ENCODE peak calls at places on chromosomes 2 and 18, in six cellular contexts. M, P, Z, Q, O and V are unnamed samples.

GRCh38 chr2:237156131-237156856 is 70.6 kb downstream of the COPS8 start:
- DNase-seq in M (peak), Q (no peak), P (no peak), Z (no peak), O (no peak), V (peak)

GRCh38 chr2:232503792-232504323 is 16.2 kb upstream of the ECEL1 start:
- DNase-seq in M (no peak), Z (no peak), O (no peak), P (no peak), Q (no peak), V (no peak)

GRCh38 chr2:178109813-178110212 is 2.4 kb upstream of the RBM45 start:
- DNase-seq in Q (peak), O (peak), M (peak), Z (no peak), P (peak), V (peak)

GRCh38 chr2:83742117-83742782 is 716.8 kb downstream of the SUCLG1 start:
- DNase-seq in M (no peak), P (no peak), Q (no peak), Z (no peak), O (no peak), V (peak)

GRCh38 chr2:101310591-101311389 is 2.3 kb upstream of the RNF149 start:
- DNase-seq in Z (no peak), P (no peak), Q (no peak), M (peak), O (no peak), V (no peak)

GRCh38 chr2:122136071-122136470 is 380.6 kb downstream of the TSN start:
- DNase-seq in P (peak), Z (no peak), Q (peak), O (peak), M (peak), V (no peak)

GRCh38 chr2:234331566-234331965 is 165.3 kb downstream of the ARL4C start:
- DNase-seq in P (no peak), M (no peak), O (no peak), Z (no peak), Q (no peak), V (no peak)

GRCh38 chr2:105961599-105962146 is 217.0 kb downstream of the NCK2 start:
- DNase-seq in Z (no peak), Q (no peak), O (no peak), P (no peak), M (no peak), V (no peak)

GRCh38 chr18:54147439-54147838 is 77.0 kb downstream of the MBD2 start:
- DNase-seq in Z (peak), Q (no peak), P (no peak), O (no peak), M (no peak), V (no peak)

GRCh38 chr18:31680836-31681568 is 3.4 kb downstream of the B4GALT6 start:
- DNase-seq in Q (peak), Z (no peak), P (peak), O (no peak), M (peak), V (peak)

GRCh38 chr2:101185085-101185484 is 33.9 kb upstream of the TBC1D8 start:
- DNase-seq in P (no peak), Q (no peak), M (no peak), Z (no peak), O (no peak), V (no peak)

GRCh38 chr2:128600606-128601297 is 282.1 kb upstream of the HS6ST1 start:
- DNase-seq in O (no peak), Z (no peak), P (no peak), M (peak), Q (no peak), V (no peak)

GRCh38 chr2:113780472-113780871 is 24.0 kb upstream of the SLC35F5 start:
- DNase-seq in M (no peak), P (no peak), Z (no peak), O (no peak), Q (no peak), V (no peak)
- TF ChIP-seq MYC in M (no peak), P (no peak), Z (no peak), O (no peak), Q (no peak), V (no peak)

DNA sequence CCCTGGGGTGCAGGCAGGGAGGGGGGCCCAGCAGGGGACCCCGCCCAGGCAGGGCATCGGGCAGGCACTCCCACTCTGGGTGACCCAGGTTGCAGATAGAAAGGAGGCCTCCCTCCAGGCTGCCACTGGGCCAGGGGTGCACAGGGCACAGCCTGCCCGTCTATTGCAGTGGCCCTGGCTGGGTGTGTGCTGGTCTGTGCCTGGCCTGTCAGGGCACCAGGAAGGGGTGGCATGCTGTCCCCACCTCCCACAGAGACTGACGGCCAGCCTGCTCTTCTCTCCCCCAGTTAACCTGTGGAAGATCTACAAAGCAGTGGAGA is 12.9 kb downstream of the ARID5A start:
- DNase-seq in O (no peak), P (no peak), Z (no peak), M (no peak), Q (no peak), V (no peak)
- TF ChIP-seq POLR2A in O (no peak), P (no peak), Z (peak), M (no peak), Q (no peak), V (no peak)

GRCh38 chr2:97714084-97714949 is 941 bp downstream of the ZAP70 start:
- DNase-seq in Q (no peak), O (no peak), P (no peak), Z (no peak), M (no peak), V (no peak)

GRCh38 chr2:97715951-97716694 is 2.7 kb downstream of the ZAP70 start:
- DNase-seq in P (no peak), M (no peak), O (no peak), Z (no peak), Q (no peak), V (no peak)

GRCh38 chr2:97713296-97714083 is at the start of gene ZAP70:
- DNase-seq in Q (no peak), M (no peak), O (peak), P (no peak), Z (no peak), V (no peak)

GRCh38 chr2:97716695-97717617 is 3.6 kb downstream of the ZAP70 start:
- DNase-seq in Z (no peak), P (no peak), M (no peak), O (no peak), Q (no peak), V (no peak)

DNA sequence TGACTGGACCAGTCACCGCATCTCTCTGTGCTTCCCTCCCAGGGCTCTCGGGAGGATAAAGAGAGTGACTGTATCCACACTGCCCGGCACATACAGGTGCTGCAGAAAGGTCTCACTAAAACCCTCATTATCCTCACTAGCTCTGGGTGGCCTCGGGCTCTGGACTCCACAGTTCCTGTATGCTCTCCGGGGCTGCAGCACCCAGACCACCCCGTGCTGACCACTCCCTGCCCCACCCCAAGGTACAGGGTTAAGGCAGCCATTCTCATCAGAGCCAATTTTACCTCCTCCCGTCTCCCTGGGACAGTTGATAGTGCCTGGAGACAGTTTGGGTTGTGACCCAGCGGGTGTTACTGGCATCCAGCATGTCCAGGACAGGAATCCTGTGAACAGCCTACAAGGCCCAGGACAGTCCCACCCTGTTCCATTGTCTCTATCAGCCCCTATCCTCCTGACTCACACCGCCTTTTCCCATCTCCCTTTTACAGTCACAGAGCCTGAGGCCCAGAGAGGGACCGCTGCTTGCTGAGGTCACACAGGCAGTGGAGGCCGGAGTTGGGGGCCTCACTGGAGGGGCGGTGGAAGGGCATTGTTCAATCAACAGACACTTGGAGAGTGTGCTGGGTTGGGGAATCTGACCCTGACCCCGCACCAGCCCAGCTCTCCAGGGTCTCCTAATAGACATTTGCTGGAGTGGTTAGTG is 1.7 kb downstream of the ZAP70 start:
- DNase-seq in O (no peak), P (no peak), Z (no peak), Q (no peak), M (no peak), V (no peak)
- TF ChIP-seq MYC in O (no peak), P (no peak), Z (no peak), Q (no peak), M (no peak), V (no peak)

DNA sequence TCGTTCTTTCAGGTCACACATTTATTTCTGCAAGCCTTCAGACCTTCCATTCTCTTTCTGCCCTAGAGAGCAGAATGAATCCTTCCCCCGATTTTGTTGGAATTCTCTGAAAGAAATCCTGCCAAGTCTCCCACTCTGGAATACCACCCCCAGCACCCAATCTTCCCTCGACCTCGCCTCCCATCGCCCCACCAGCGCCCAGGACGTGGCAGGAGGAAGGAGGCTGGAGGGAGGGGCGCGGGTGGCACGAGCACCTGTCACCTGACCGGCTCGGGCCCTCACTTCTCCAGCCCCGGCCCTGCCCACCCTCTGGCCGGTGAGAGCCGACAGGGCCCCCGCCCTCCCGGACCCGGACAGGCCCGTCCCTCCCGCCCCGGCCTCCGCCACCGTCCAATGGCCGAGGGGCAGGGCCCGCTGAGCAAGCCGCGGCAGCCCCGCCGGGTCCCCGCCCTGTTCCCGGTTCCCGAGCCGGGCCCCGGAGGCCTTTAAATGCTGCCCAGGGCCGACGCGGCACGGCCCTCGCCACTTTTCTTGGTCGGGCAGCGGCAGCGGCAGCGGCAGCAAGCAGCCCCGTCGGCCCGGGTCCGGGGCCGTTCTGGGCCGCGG is at the start of gene LGALSL:
- DNase-seq in Z (no peak), P (peak), M (peak), O (peak), Q (peak), V (peak)
- TF ChIP-seq POLR2A in Z (peak), P (no peak), M (no peak), O (peak), Q (no peak), V (no peak)

GRCh38 chr2:215712850-215713230 is 277.0 kb upstream of the FN1 start:
- DNase-seq in O (peak), M (no peak), P (no peak), Q (no peak), Z (no peak), V (no peak)
- TF ChIP-seq MYC in O (no peak), M (no peak), P (no peak), Q (no peak), Z (no peak), V (no peak)

GRCh38 chr18:23134780-23135678 is at the start of gene CABLES1:
- DNase-seq in Z (no peak), M (peak), O (peak), Q (peak), P (peak), V (peak)
- TF ChIP-seq POLR2A in Z (peak), M (no peak), O (peak), Q (no peak), P (peak), V (peak)

GRCh38 chr2:120666433-120666832 is 69.2 kb upstream of the GLI2 start:
- DNase-seq in Z (no peak), Q (no peak), M (no peak), O (no peak), P (no peak), V (no peak)
- TF ChIP-seq MYC in Z (no peak), Q (no peak), M (no peak), O (no peak), P (no peak), V (no peak)

DNA sequence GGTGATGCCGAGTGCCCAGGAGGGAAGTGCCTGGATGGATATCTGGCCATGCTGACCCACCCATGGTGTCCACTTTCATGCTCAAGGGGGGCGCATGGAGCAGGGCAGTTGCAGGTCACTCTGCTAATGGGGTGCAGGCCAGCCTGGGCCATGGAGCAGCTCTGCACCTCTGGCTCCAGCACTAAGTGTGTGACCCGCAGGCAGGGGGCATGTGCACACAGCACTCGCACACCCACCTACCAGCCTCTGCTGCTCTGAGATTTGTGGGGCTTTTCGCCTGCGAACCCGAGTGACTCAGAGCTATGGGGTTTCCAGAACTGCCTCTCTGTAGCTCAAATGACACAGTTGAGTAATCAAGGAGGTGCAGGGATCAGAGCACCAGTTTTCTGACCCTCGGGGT is 66.2 kb downstream of the CYP26B1 start:
- DNase-seq in M (no peak), P (no peak), O (no peak), Z (no peak), Q (no peak), V (no peak)
- TF ChIP-seq POLR2A in M (no peak), P (no peak), O (no peak), Z (no peak), Q (no peak), V (no peak)

DNA sequence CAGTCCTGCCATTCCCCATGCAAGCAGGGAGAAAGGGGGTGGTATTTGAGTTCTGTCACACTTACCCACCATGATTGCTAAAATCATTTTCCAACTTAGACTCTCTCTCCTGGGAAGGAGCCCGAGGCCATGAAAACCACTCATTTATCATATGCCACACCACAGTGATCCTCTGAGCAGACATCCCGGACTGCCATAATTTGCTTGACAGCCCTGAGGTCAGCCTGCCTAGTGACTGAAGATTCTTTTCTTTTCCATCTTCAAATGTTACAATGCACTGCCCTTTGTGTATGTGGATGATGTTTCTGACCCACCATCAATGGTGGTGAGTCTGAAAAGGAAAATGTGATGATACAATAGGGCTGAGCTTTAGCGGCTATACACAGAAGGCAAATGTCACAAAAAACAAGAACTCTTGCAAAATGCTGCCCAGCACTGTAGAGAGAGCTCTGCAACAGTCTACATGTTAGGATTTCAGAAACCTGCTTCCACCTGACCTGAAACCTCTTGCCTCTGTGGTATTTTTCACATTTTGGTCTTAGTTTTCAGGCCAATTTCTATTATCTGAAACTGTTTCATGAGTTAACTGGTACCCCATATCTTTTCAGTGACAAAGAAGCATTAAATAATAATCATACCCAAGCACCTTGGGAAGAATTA is 272.8 kb downstream of the ZNF385B start:
- DNase-seq in P (no peak), Q (no peak), Z (no peak), M (no peak), O (no peak), V (no peak)
- TF ChIP-seq MYC in P (no peak), Q (no peak), Z (no peak), M (no peak), O (no peak), V (no peak)

DNA sequence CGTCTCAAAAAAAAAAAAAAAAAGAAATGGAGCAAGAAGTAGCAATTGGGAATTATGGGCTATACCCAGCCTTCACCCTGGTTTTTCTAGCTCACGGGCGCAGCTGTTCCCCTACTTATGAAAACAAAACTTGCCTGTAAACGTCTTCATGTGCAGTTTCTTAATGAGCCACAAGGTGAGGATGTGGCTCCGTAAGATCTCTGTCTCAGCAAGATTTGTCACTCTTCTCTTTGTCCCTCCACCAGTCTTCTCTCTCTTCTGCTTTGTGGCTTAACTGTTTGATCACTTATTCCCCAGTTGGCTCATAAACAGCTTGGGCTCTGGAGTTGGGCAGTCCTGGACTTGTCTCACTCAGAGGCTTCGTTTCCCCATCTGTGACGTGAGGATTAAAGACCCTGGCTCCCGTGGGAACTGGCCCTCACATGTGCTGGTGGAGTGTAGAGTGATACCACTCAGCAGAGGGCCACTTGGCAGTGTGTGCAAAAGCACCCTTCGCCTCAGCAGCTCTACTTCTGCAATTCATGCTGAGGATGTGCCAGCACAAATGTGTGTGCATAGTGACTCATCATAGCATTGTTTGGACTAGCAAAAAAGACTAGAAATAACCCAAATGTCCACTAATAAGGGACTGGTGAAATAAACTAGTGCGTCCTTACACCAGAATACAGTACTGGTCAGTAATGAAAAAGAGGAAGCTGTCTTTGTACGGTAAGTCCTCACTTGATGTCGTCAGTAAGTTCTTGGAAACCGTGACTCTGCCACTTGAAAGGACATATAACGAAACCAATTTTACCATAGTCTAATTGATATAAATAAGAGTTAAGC is 8.7 kb downstream of the CEP68 start:
- DNase-seq in Z (peak), P (peak), O (peak), M (peak), Q (peak), V (peak)
- TF ChIP-seq POLR2A in Z (peak), P (no peak), O (no peak), M (no peak), Q (no peak), V (no peak)